ENCODE peak calls at places on chromosomes 12 and 14, in four cellular contexts. One of them, this sample, is unnamed. For H3K9me3, the result is how much of the 10 kb centered on the place peaks cover.

GRCh38 chr12:51281202-51281924 is 11.1 kb upstream of the SMAGP start:
- DNase-seq in upper lobe of right lung: no peak
- DNase-seq in neural progenitor cell: no peak
- DNase-seq in A549: no peak
- DNase-seq in this sample: no peak

GRCh38 chr14:90677484-90678045 is 138.7 kb downstream of the TTC7B start:
- DNase-seq in neural progenitor cell: no peak
- DNase-seq in upper lobe of right lung: no peak
- DNase-seq in A549: no peak
- DNase-seq in this sample: no peak

GRCh38 chr12:6230321-6231110 is 30.3 kb downstream of the CD9 start:
- DNase-seq in neural progenitor cell: no peak
- DNase-seq in upper lobe of right lung: peak
- DNase-seq in A549: no peak
- DNase-seq in this sample: peak

GRCh38 chr14:73780391-73780790 is 66.2 kb upstream of the PNMA1 start:
- DNase-seq in neural progenitor cell: no peak
- DNase-seq in A549: no peak
- DNase-seq in upper lobe of right lung: no peak
- DNase-seq in this sample: no peak

GRCh38 chr12:124441443-124442190 is 125.8 kb downstream of the NCOR2 start:
- DNase-seq in neural progenitor cell: no peak
- DNase-seq in upper lobe of right lung: no peak
- DNase-seq in A549: no peak
- DNase-seq in this sample: no peak

GRCh38 chr12:104604070-104604994 is 147.6 kb downstream of the CHST11 start:
- DNase-seq in upper lobe of right lung: peak
- DNase-seq in A549: peak
- DNase-seq in neural progenitor cell: no peak
- DNase-seq in this sample: peak

GRCh38 chr12:70606001-70606400 is 31.2 kb downstream of the PTPRB start:
- DNase-seq in neural progenitor cell: no peak
- DNase-seq in A549: no peak
- DNase-seq in upper lobe of right lung: no peak
- DNase-seq in this sample: no peak

GRCh38 chr14:98177551-98177950 is 1094.4 kb downstream of the BCL11B start:
- DNase-seq in A549: no peak
- DNase-seq in upper lobe of right lung: no peak
- DNase-seq in neural progenitor cell: no peak
- DNase-seq in this sample: no peak

GRCh38 chr12:12819752-12820311 is 6.7 kb downstream of the DDX47 start:
- DNase-seq in A549: peak
- DNase-seq in upper lobe of right lung: no peak
- DNase-seq in neural progenitor cell: no peak
- DNase-seq in this sample: no peak

GRCh38 chr12:103138538-103138937 is 181.1 kb downstream of the ASCL1 start:
- DNase-seq in neural progenitor cell: no peak
- DNase-seq in upper lobe of right lung: no peak
- DNase-seq in A549: no peak
- DNase-seq in this sample: no peak

DNA sequence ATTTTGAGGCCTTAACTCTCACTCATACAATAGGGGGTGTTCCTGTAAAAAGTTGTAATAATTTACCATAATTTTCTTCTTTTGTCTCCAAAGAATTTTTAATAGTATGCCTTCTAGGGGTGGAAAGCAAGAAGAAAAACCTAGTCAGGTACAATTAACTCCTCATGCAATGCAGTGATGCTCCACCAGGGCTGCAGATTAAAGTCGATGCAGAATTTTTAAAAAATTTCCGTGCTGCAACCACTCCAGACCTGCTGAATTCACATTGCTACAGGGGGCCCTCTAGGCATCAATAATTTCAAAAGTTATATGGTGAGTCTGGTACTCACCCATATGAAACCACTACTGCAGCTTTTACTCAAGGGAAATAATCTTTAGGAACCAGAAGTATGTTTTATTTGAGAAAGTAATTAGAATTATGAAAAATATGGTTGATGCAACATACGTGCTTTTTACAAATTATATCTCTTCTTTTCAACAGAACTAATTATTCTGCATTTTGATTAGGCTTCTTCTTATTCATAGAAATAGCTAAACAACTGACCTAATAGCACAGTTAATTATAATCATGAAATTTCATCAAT is 353.2 kb downstream of the BCAT1 start:
- DNase-seq in A549: no peak
- DNase-seq in neural progenitor cell: no peak
- DNase-seq in upper lobe of right lung: no peak
- DNase-seq in this sample: no peak
- TF ChIP-seq CTCF in A549: no peak
- TF ChIP-seq CTCF in neural progenitor cell: peak
- TF ChIP-seq CTCF in upper lobe of right lung: peak
- TF ChIP-seq CTCF in this sample: no peak

DNA sequence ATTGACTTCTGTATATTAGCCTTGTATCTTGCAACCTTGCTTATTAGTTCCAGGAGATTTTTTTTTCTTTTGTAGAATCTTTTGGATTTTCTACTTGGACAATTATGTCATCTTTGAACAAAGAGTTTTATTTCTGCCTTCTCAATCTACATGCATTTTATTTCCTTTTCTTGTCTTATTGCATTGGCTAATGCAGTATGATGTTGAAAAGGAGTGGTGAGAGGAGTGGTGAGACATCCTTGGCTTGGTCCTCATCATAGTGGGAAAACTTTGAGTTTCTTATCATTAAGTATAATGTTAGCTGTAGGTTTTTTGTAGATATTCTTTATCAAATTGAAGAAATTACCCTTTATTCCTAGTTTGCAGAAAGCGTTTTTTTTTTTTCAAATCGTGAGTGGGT is 80.6 kb downstream of the RFX4 start:
- DNase-seq in neural progenitor cell: no peak
- DNase-seq in A549: no peak
- DNase-seq in upper lobe of right lung: no peak
- DNase-seq in this sample: no peak
- H3K9me3 ChIP-seq in neural progenitor cell: under half
- H3K9me3 ChIP-seq in A549: under half
- H3K9me3 ChIP-seq in upper lobe of right lung: under half
- H3K9me3 ChIP-seq in this sample: under half

DNA sequence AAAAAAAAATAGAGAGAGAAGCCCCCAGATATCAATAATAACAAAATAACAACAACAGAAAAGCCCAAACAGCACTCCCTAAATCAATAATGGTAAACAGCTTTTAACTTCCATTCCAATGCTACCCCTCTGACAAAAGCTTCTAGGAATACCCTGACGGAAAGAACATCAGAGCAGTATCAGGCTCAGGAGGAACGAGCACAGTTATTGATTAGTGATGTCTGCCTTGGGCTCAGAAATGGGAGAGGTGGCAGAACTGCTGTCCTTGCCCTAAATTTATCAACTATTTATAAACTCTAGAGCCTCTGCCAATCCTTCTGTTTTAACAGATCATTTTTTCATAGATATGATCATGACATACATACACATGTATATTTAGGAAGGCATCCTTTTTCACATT is 41.9 kb downstream of the P2RX4 start:
- DNase-seq in A549: no peak
- DNase-seq in upper lobe of right lung: no peak
- DNase-seq in neural progenitor cell: no peak
- DNase-seq in this sample: no peak
- H3K27ac ChIP-seq in A549: no peak
- H3K27ac ChIP-seq in upper lobe of right lung: no peak
- H3K27ac ChIP-seq in neural progenitor cell: no peak
- H3K27ac ChIP-seq in this sample: no peak

GRCh38 chr12:75622492-75622891 is 111.1 kb upstream of the KRR1 start:
- DNase-seq in neural progenitor cell: no peak
- DNase-seq in A549: no peak
- DNase-seq in upper lobe of right lung: no peak
- DNase-seq in this sample: no peak

GRCh38 chr12:75628916-75629315 is 117.5 kb upstream of the KRR1 start:
- DNase-seq in neural progenitor cell: no peak
- DNase-seq in A549: no peak
- DNase-seq in upper lobe of right lung: no peak
- DNase-seq in this sample: no peak

GRCh38 chr12:75628511-75628910 is 117.1 kb upstream of the KRR1 start:
- DNase-seq in A549: no peak
- DNase-seq in neural progenitor cell: no peak
- DNase-seq in upper lobe of right lung: no peak
- DNase-seq in this sample: no peak

DNA sequence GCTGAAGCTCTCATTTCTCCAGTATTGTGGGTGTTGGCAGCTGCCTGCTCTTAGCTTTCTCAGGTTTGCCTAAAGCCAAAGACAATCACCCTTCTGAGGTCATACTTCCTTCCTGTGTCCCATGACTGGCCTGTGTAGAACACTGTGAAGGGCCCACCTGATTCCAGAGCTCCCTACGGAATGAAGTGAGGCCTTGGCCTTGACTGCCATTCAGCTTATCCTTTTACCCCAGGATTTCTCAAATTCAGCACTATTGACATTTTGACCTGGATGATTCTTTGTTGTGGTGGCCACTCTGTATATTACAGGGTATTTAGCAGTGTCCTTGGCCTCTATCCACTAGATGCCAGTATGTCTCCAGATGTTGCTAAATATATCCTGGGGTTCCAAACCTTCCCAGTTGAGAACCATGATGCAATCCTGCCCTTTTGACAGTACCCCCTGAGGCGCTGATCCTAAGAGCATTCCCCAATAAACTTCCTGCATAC is 112.3 kb upstream of the KRR1 start:
- DNase-seq in upper lobe of right lung: no peak
- DNase-seq in A549: peak
- DNase-seq in neural progenitor cell: no peak
- DNase-seq in this sample: no peak
- TF ChIP-seq CTCF in upper lobe of right lung: no peak
- TF ChIP-seq CTCF in A549: peak
- TF ChIP-seq CTCF in neural progenitor cell: no peak
- TF ChIP-seq CTCF in this sample: no peak

GRCh38 chr12:79841248-79841877 is 93.5 kb downstream of the PPP1R12A start:
- DNase-seq in upper lobe of right lung: no peak
- DNase-seq in neural progenitor cell: no peak
- DNase-seq in A549: no peak
- DNase-seq in this sample: no peak

GRCh38 chr12:79842630-79843029 is 92.3 kb downstream of the PPP1R12A start:
- DNase-seq in A549: no peak
- DNase-seq in neural progenitor cell: no peak
- DNase-seq in upper lobe of right lung: no peak
- DNase-seq in this sample: no peak

GRCh38 chr12:79838359-79838758 is 96.5 kb downstream of the PPP1R12A start:
- DNase-seq in upper lobe of right lung: no peak
- DNase-seq in neural progenitor cell: no peak
- DNase-seq in A549: no peak
- DNase-seq in this sample: no peak

GRCh38 chr12:79844693-79845092 is 90.2 kb downstream of the PPP1R12A start:
- DNase-seq in neural progenitor cell: no peak
- DNase-seq in upper lobe of right lung: no peak
- DNase-seq in A549: peak
- DNase-seq in this sample: no peak

DNA sequence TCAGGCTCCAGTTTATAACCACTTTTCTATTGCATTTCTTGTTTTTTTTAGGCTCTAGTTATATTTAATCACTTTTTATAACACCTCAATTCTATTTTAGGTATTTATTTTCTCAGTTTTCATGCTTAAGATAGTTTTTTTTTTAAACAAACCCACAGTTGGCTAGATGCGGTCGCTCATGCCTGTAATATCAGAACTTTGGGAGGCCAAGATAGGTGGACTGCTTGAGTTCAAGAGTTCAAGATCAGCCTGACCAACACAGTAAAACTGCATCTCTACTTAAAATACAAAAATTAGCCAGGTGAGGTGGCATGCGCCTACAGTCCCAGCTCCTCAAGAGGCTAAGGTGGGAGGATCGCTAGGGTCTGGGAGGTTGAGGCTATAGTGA is 93.0 kb downstream of the PPP1R12A start:
- DNase-seq in A549: no peak
- DNase-seq in upper lobe of right lung: no peak
- DNase-seq in neural progenitor cell: no peak
- DNase-seq in this sample: no peak
- H3K9me3 ChIP-seq in A549: under half
- H3K9me3 ChIP-seq in upper lobe of right lung: under half
- H3K9me3 ChIP-seq in neural progenitor cell: under half
- H3K9me3 ChIP-seq in this sample: under half

This sample was measured in CD4-positive, alpha-beta T cell.